ENCODE peak calls at places on chromosomes 5 and 9, in nine cellular contexts. T, D, H, Q, C, B, J, I and O are unnamed samples.

GRCh38 chr9:70156729-70157128 is 102.0 kb upstream of the SMC5 start:
- DNase-seq in T (no peak), D (no peak), H (no peak), Q (no peak), C (no peak), B (no peak), J (no peak), I (no peak), O (no peak)

GRCh38 chr5:94776167-94776566 is 157.7 kb downstream of the SLF1 start:
- DNase-seq in T (no peak), D (no peak), H (no peak), Q (no peak), C (no peak), B (no peak), J (no peak), I (no peak), O (no peak)

GRCh38 chr9:98506422-98507054 is 202.2 kb downstream of the GABBR2 start:
- DNase-seq in T (no peak), D (no peak), H (no peak), Q (no peak), C (no peak), B (no peak), J (no peak), I (no peak), O (no peak)

GRCh38 chr5:111083323-111083722 is 8.8 kb upstream of the WDR36 start:
- DNase-seq in T (no peak), D (no peak), H (no peak), Q (peak; percentile 37), C (no peak), B (no peak), J (no peak), I (no peak), O (no peak)

GRCh38 chr5:94309166-94309565 is 309.2 kb downstream of the KIAA0825 start:
- DNase-seq in T (no peak), D (no peak), H (no peak), Q (no peak), C (no peak), B (no peak), J (no peak), I (no peak), O (no peak)

GRCh38 chr5:139862803-139863202 is 67.2 kb downstream of the PSD2 start:
- DNase-seq in T (no peak), D (no peak), H (peak; percentile 7), Q (no peak), C (no peak), B (no peak), J (no peak), I (no peak), O (no peak)

GRCh38 chr5:107633171-107633901 is 37.4 kb downstream of the EFNA5 start:
- DNase-seq in T (no peak), D (no peak), H (no peak), Q (no peak), C (no peak), B (no peak), J (no peak), I (no peak), O (no peak)

GRCh38 chr5:165871279-165871678 is 2365.9 kb downstream of the MAT2B start:
- DNase-seq in T (no peak), D (no peak), H (no peak), Q (no peak), C (no peak), B (no peak), J (no peak), I (no peak), O (no peak)

GRCh38 chr5:133113331-133114061 is 61.7 kb downstream of the HSPA4 start:
- DNase-seq in T (peak; percentile 82), D (peak; percentile 12), H (no peak), Q (no peak), C (no peak), B (no peak), J (no peak), I (no peak), O (no peak)

GRCh38 chr5:110809006-110809405 is 70.2 kb downstream of the SLC25A46 start:
- DNase-seq in T (no peak), D (no peak), H (no peak), Q (no peak), C (no peak), B (no peak), J (no peak), I (no peak), O (no peak)

GRCh38 chr5:52799358-52799982 is 11.8 kb downstream of the ITGA1 start:
- DNase-seq in T (no peak), D (no peak), H (peak; percentile 77), Q (no peak), C (peak; percentile 7), B (peak; percentile 20), J (no peak), I (no peak), O (peak; percentile 43)

GRCh38 chr9:12933957-12934356 is 159.1 kb downstream of the LURAP1L start:
- DNase-seq in T (no peak), D (no peak), H (no peak), Q (no peak), C (no peak), B (peak; percentile 14), J (peak; percentile 56), I (no peak), O (no peak)

GRCh38 chr5:161306354-161306990 is 240.1 kb downstream of the GABRB2 start:
- DNase-seq in T (no peak), D (no peak), H (no peak), Q (no peak), C (peak; percentile 45), B (no peak), J (no peak), I (no peak), O (no peak)

GRCh38 chr5:103785569-103785968 is 223.0 kb upstream of the NUDT12 start:
- DNase-seq in T (no peak), D (no peak), H (no peak), Q (no peak), C (no peak), B (no peak), J (no peak), I (no peak), O (no peak)

GRCh38 chr9:133493428-133493827 is 14.5 kb upstream of the SLC2A6 start:
- DNase-seq in T (no peak), D (no peak), H (peak; percentile 78), Q (no peak), C (no peak), B (no peak), J (no peak), I (no peak), O (no peak)

GRCh38 chr5:75336625-75337336 is at the start of gene HMGCR:
- DNase-seq in T (peak; percentile 100), D (peak; percentile 97), H (peak; percentile 100), Q (peak; percentile 99), C (peak; percentile 99), B (peak; percentile 95), J (peak; percentile 99), I (peak; percentile 71), O (peak; percentile 98)

GRCh38 chr9:130981002-130981760 is 27.8 kb upstream of the LAMC3 start:
- DNase-seq in T (no peak), D (no peak), H (no peak), Q (no peak), C (no peak), B (no peak), J (no peak), I (no peak), O (no peak)

GRCh38 chr5:71587709-71588532 is 781 bp downstream of the MCCC2 start:
- DNase-seq in T (no peak), D (no peak), H (no peak), Q (no peak), C (no peak), B (no peak), J (no peak), I (no peak), O (no peak)

GRCh38 chr9:132160802-132161742 is 786 bp upstream of the NTNG2 start:
- DNase-seq in T (no peak), D (peak; percentile 49), H (no peak), Q (no peak), C (no peak), B (no peak), J (no peak), I (no peak), O (peak; percentile 27)

GRCh38 chr5:41306005-41306404 is 92.7 kb upstream of the C6 start:
- DNase-seq in T (no peak), D (no peak), H (no peak), Q (no peak), C (no peak), B (no peak), J (no peak), I (no peak), O (no peak)

GRCh38 chr9:101337237-101337636 is 47.6 kb downstream of the BAAT start:
- DNase-seq in T (no peak), D (no peak), H (no peak), Q (no peak), C (no peak), B (no peak), J (no peak), I (no peak), O (no peak)

GRCh38 chr9:19411316-19411715 is 2.5 kb downstream of the ACER2 start:
- DNase-seq in T (no peak), D (no peak), H (no peak), Q (no peak), C (no peak), B (no peak), J (no peak), I (no peak), O (no peak)

GRCh38 chr9:133403766-133404439 is 13.9 kb downstream of the REXO4 start:
- DNase-seq in T (no peak), D (peak; percentile 59), H (peak; percentile 75), Q (peak; percentile 35), C (no peak), B (peak; percentile 25), J (peak; percentile 65), I (no peak), O (peak; percentile 33)

GRCh38 chr9:122347348-122348287 is 23.2 kb upstream of the PTGS1 start:
- DNase-seq in T (no peak), D (no peak), H (no peak), Q (no peak), C (no peak), B (no peak), J (no peak), I (no peak), O (no peak)

GRCh38 chr9:89878687-89879086 is 273.9 kb downstream of the GADD45G start:
- DNase-seq in T (peak; percentile 19), D (no peak), H (no peak), Q (peak; percentile 78), C (no peak), B (no peak), J (no peak), I (no peak), O (peak; percentile 92)

GRCh38 chr5:120599576-120599975 is 135.5 kb downstream of the PRR16 start:
- DNase-seq in T (no peak), D (no peak), H (no peak), Q (no peak), C (no peak), B (no peak), J (no peak), I (no peak), O (no peak)

GRCh38 chr9:97875111-97875510 is 22.1 kb downstream of the FOXE1 start:
- DNase-seq in T (no peak), D (no peak), H (no peak), Q (no peak), C (no peak), B (no peak), J (no peak), I (no peak), O (no peak)

GRCh38 chr5:995318-995717 is 13.3 kb upstream of the NKD2 start:
- DNase-seq in T (no peak), D (no peak), H (peak; percentile 56), Q (no peak), C (no peak), B (no peak), J (no peak), I (peak; percentile 10), O (no peak)

GRCh38 chr9:109052416-109052815 is 39.1 kb upstream of the CTNNAL1 start:
- DNase-seq in T (no peak), D (no peak), H (no peak), Q (no peak), C (no peak), B (no peak), J (no peak), I (no peak), O (no peak)

GRCh38 chr5:84450617-84451414 is 66.1 kb upstream of the EDIL3 start:
- DNase-seq in T (peak; percentile 12), D (no peak), H (no peak), Q (no peak), C (no peak), B (no peak), J (no peak), I (no peak), O (no peak)

GRCh38 chr5:109612278-109612905 is 77.3 kb upstream of the MAN2A1 start:
- DNase-seq in T (peak; percentile 94), D (no peak), H (no peak), Q (no peak), C (peak; percentile 35), B (no peak), J (no peak), I (no peak), O (no peak)